ENCODE peak calls at places on chromosomes 12 and 14, in nine cellular contexts. One of them, this sample, is unnamed.

GRCh38 chr12:42483534-42483857 is 106.0 kb downstream of the PRICKLE1 start:
- DNase-seq in uterus: peak
- DNase-seq in stomach: no peak
- DNase-seq in heart left ventricle: peak
- DNase-seq in NB4: peak
- DNase-seq in A549: no peak
- DNase-seq in ovary: peak
- DNase-seq in esophagus squamous epithelium: no peak
- DNase-seq in IMR-90: peak
- DNase-seq in this sample: no peak

GRCh38 chr14:63203618-63204406 is 431 bp upstream of the RHOJ start:
- DNase-seq in uterus: peak
- DNase-seq in stomach: peak
- DNase-seq in heart left ventricle: peak
- DNase-seq in NB4: peak
- DNase-seq in A549: peak
- DNase-seq in ovary: peak
- DNase-seq in esophagus squamous epithelium: peak
- DNase-seq in IMR-90: peak
- DNase-seq in this sample: peak

GRCh38 chr12:58920102-58920955 is at the start of gene LRIG3:
- DNase-seq in uterus: peak
- DNase-seq in stomach: peak
- DNase-seq in heart left ventricle: peak
- DNase-seq in NB4: no peak
- DNase-seq in A549: peak
- DNase-seq in ovary: peak
- DNase-seq in esophagus squamous epithelium: no peak
- DNase-seq in IMR-90: peak
- DNase-seq in this sample: peak

GRCh38 chr14:50023671-50024490 is 92.5 kb downstream of the VCPKMT start:
- DNase-seq in uterus: peak
- DNase-seq in stomach: no peak
- DNase-seq in heart left ventricle: no peak
- DNase-seq in NB4: no peak
- DNase-seq in A549: peak
- DNase-seq in ovary: no peak
- DNase-seq in esophagus squamous epithelium: no peak
- DNase-seq in IMR-90: peak
- DNase-seq in this sample: no peak

GRCh38 chr12:77299910-77300772 is 234.8 kb upstream of the E2F7 start:
- DNase-seq in uterus: no peak
- DNase-seq in stomach: no peak
- DNase-seq in heart left ventricle: no peak
- DNase-seq in NB4: no peak
- DNase-seq in A549: peak
- DNase-seq in ovary: no peak
- DNase-seq in esophagus squamous epithelium: no peak
- DNase-seq in IMR-90: peak
- DNase-seq in this sample: no peak

GRCh38 chr14:105854600-105855245 is 328.3 kb downstream of the TMEM121 start:
- DNase-seq in uterus: peak
- DNase-seq in stomach: no peak
- DNase-seq in heart left ventricle: no peak
- DNase-seq in NB4: no peak
- DNase-seq in A549: no peak
- DNase-seq in ovary: no peak
- DNase-seq in esophagus squamous epithelium: no peak
- DNase-seq in IMR-90: no peak
- DNase-seq in this sample: no peak

GRCh38 chr12:6068226-6068625 is 56.2 kb downstream of the VWF start:
- DNase-seq in uterus: no peak
- DNase-seq in stomach: no peak
- DNase-seq in heart left ventricle: no peak
- DNase-seq in NB4: no peak
- DNase-seq in A549: no peak
- DNase-seq in ovary: no peak
- DNase-seq in esophagus squamous epithelium: no peak
- DNase-seq in IMR-90: no peak
- DNase-seq in this sample: no peak

GRCh38 chr12:131994589-131994988 is 44.8 kb downstream of the EP400 start:
- DNase-seq in uterus: no peak
- DNase-seq in stomach: no peak
- DNase-seq in heart left ventricle: no peak
- DNase-seq in NB4: no peak
- DNase-seq in A549: no peak
- DNase-seq in ovary: no peak
- DNase-seq in esophagus squamous epithelium: no peak
- DNase-seq in IMR-90: no peak
- DNase-seq in this sample: no peak

GRCh38 chr14:93977790-93978581 is 1.6 kb upstream of the ASB2 start:
- DNase-seq in uterus: no peak
- DNase-seq in stomach: no peak
- DNase-seq in heart left ventricle: no peak
- DNase-seq in NB4: peak
- DNase-seq in A549: no peak
- DNase-seq in ovary: no peak
- DNase-seq in esophagus squamous epithelium: no peak
- DNase-seq in IMR-90: no peak
- DNase-seq in this sample: no peak

GRCh38 chr12:59636945-59637656 is 41.3 kb downstream of the SLC16A7 start:
- DNase-seq in uterus: no peak
- DNase-seq in stomach: no peak
- DNase-seq in heart left ventricle: no peak
- DNase-seq in NB4: no peak
- DNase-seq in A549: no peak
- DNase-seq in ovary: no peak
- DNase-seq in esophagus squamous epithelium: no peak
- DNase-seq in IMR-90: no peak
- DNase-seq in this sample: no peak

GRCh38 chr14:72787841-72788240 is 106.1 kb downstream of the DPF3 start:
- DNase-seq in uterus: no peak
- DNase-seq in stomach: no peak
- DNase-seq in heart left ventricle: no peak
- DNase-seq in NB4: no peak
- DNase-seq in A549: no peak
- DNase-seq in ovary: no peak
- DNase-seq in esophagus squamous epithelium: no peak
- DNase-seq in IMR-90: no peak
- DNase-seq in this sample: no peak

GRCh38 chr14:79567306-79567705 is 644.0 kb downstream of the DIO2 start:
- DNase-seq in uterus: no peak
- DNase-seq in stomach: no peak
- DNase-seq in heart left ventricle: no peak
- DNase-seq in NB4: no peak
- DNase-seq in A549: no peak
- DNase-seq in ovary: no peak
- DNase-seq in esophagus squamous epithelium: no peak
- DNase-seq in IMR-90: no peak
- DNase-seq in this sample: no peak

GRCh38 chr12:104707179-104707578 is 250.4 kb downstream of the CHST11 start:
- DNase-seq in uterus: no peak
- DNase-seq in stomach: no peak
- DNase-seq in heart left ventricle: no peak
- DNase-seq in NB4: no peak
- DNase-seq in A549: no peak
- DNase-seq in ovary: no peak
- DNase-seq in esophagus squamous epithelium: no peak
- DNase-seq in IMR-90: peak
- DNase-seq in this sample: no peak

GRCh38 chr12:62426095-62426488 is 40.5 kb upstream of the MON2 start:
- DNase-seq in uterus: no peak
- DNase-seq in stomach: no peak
- DNase-seq in heart left ventricle: no peak
- DNase-seq in NB4: no peak
- DNase-seq in A549: no peak
- DNase-seq in ovary: no peak
- DNase-seq in esophagus squamous epithelium: no peak
- DNase-seq in IMR-90: peak
- DNase-seq in this sample: no peak

GRCh38 chr12:101299931-101300330 is 20.0 kb downstream of the UTP20 start:
- DNase-seq in uterus: no peak
- DNase-seq in stomach: no peak
- DNase-seq in heart left ventricle: no peak
- DNase-seq in NB4: no peak
- DNase-seq in A549: peak
- DNase-seq in ovary: no peak
- DNase-seq in esophagus squamous epithelium: no peak
- DNase-seq in IMR-90: peak
- DNase-seq in this sample: no peak

GRCh38 chr12:64178122-64178521 is 44.0 kb downstream of the KICS2 start:
- DNase-seq in uterus: no peak
- DNase-seq in stomach: no peak
- DNase-seq in heart left ventricle: no peak
- DNase-seq in NB4: no peak
- DNase-seq in A549: no peak
- DNase-seq in ovary: no peak
- DNase-seq in esophagus squamous epithelium: no peak
- DNase-seq in IMR-90: peak
- DNase-seq in this sample: no peak

DNA sequence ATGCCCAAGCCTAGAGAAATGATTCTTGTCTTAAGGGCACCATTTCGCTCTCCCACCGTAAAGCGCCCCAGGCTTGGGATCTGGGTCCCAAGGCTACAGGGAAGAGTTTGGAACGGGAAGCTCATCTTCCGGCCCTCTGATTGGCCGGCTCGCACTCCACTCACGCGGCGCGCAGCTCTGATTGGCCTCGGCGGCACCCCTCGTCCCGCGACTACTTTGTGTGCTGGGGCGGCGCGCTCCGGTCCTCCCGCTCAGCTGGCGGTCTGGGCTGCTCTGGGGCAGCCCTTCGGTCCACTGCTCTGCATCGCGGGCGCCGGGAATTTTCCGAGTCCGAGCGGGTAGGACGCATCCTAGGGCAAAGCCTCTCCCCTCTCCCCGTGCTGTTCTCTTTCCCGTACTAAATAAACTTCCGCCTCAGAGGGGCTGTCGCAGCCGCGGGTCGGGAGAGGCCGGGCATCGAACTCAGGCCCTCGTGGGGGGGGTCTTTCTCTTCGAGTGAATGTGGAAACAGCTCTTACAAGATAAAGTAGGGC is 808 bp upstream of the FUT8 start:
- DNase-seq in uterus: peak
- DNase-seq in stomach: peak
- DNase-seq in heart left ventricle: peak
- DNase-seq in NB4: peak
- DNase-seq in A549: peak
- DNase-seq in ovary: peak
- DNase-seq in esophagus squamous epithelium: peak
- DNase-seq in IMR-90: peak
- DNase-seq in this sample: peak
- TF ChIP-seq POLR2A in uterus: peak
- TF ChIP-seq POLR2A in stomach: peak
- TF ChIP-seq POLR2A in heart left ventricle: peak
- TF ChIP-seq POLR2A in NB4: peak
- TF ChIP-seq POLR2A in A549: peak
- TF ChIP-seq POLR2A in ovary: peak
- TF ChIP-seq POLR2A in esophagus squamous epithelium: peak
- TF ChIP-seq POLR2A in IMR-90: no peak
- TF ChIP-seq POLR2A in this sample: no peak

DNA sequence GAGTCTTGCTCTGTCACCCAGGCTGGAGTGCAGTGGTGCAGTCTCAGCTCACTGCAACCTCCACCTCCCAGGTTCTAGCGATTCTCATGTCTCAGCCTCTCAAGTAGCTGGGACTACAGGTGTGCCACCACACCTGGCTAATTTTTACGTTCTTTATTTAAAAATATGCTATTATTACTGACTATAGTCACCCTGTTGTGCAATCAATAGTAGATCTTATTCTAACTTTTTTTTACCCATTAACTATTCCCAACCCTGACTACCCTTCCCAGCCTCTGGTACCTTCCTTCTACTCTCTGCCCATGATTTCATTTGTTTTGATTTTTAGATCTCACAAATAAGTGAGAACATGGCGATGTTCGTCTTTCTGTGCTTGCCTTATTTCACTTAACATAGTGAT is 2.5 kb downstream of the OXA1L start:
- DNase-seq in uterus: no peak
- DNase-seq in stomach: no peak
- DNase-seq in heart left ventricle: no peak
- DNase-seq in NB4: no peak
- DNase-seq in A549: no peak
- DNase-seq in ovary: no peak
- DNase-seq in esophagus squamous epithelium: no peak
- DNase-seq in IMR-90: no peak
- DNase-seq in this sample: no peak
- H3K4me3 ChIP-seq in uterus: no peak
- H3K4me3 ChIP-seq in stomach: no peak
- H3K4me3 ChIP-seq in heart left ventricle: no peak
- H3K4me3 ChIP-seq in NB4: no peak
- H3K4me3 ChIP-seq in A549: no peak
- H3K4me3 ChIP-seq in ovary: no peak
- H3K4me3 ChIP-seq in esophagus squamous epithelium: no peak
- H3K4me3 ChIP-seq in IMR-90: no peak
- H3K4me3 ChIP-seq in this sample: no peak

GRCh38 chr12:102740157-102741032 is 176.6 kb downstream of the PAH start:
- DNase-seq in uterus: no peak
- DNase-seq in stomach: no peak
- DNase-seq in heart left ventricle: no peak
- DNase-seq in NB4: peak
- DNase-seq in A549: peak
- DNase-seq in ovary: no peak
- DNase-seq in esophagus squamous epithelium: no peak
- DNase-seq in IMR-90: peak
- DNase-seq in this sample: no peak
- TF ChIP-seq CTCF in uterus: peak
- TF ChIP-seq CTCF in stomach: no peak
- TF ChIP-seq CTCF in heart left ventricle: no peak
- TF ChIP-seq CTCF in NB4: peak
- TF ChIP-seq CTCF in A549: peak
- TF ChIP-seq CTCF in ovary: no peak
- TF ChIP-seq CTCF in esophagus squamous epithelium: no peak
- TF ChIP-seq CTCF in IMR-90: peak
- TF ChIP-seq CTCF in this sample: no peak

GRCh38 chr14:24089890-24090289 is 4.2 kb upstream of the PCK2 start:
- DNase-seq in uterus: no peak
- DNase-seq in stomach: no peak
- DNase-seq in heart left ventricle: no peak
- DNase-seq in NB4: no peak
- DNase-seq in A549: no peak
- DNase-seq in ovary: no peak
- DNase-seq in esophagus squamous epithelium: no peak
- DNase-seq in IMR-90: no peak
- DNase-seq in this sample: no peak

GRCh38 chr14:24092960-24093900 is 881 bp upstream of the PCK2 start:
- DNase-seq in uterus: no peak
- DNase-seq in stomach: no peak
- DNase-seq in heart left ventricle: no peak
- DNase-seq in NB4: no peak
- DNase-seq in A549: no peak
- DNase-seq in ovary: no peak
- DNase-seq in esophagus squamous epithelium: no peak
- DNase-seq in IMR-90: no peak
- DNase-seq in this sample: no peak

GRCh38 chr14:24094839-24095195 is 706 bp downstream of the PCK2 start:
- DNase-seq in uterus: no peak
- DNase-seq in stomach: no peak
- DNase-seq in heart left ventricle: no peak
- DNase-seq in NB4: no peak
- DNase-seq in A549: no peak
- DNase-seq in ovary: no peak
- DNase-seq in esophagus squamous epithelium: no peak
- DNase-seq in IMR-90: no peak
- DNase-seq in this sample: no peak

GRCh38 chr14:24093901-24094838 is at the start of gene PCK2:
- DNase-seq in uterus: peak
- DNase-seq in stomach: peak
- DNase-seq in heart left ventricle: peak
- DNase-seq in NB4: peak
- DNase-seq in A549: peak
- DNase-seq in ovary: peak
- DNase-seq in esophagus squamous epithelium: peak
- DNase-seq in IMR-90: peak
- DNase-seq in this sample: peak

GRCh38 chr14:24092110-24092959 is 1.8 kb upstream of the PCK2 start:
- DNase-seq in uterus: no peak
- DNase-seq in stomach: peak
- DNase-seq in heart left ventricle: no peak
- DNase-seq in NB4: no peak
- DNase-seq in A549: no peak
- DNase-seq in ovary: no peak
- DNase-seq in esophagus squamous epithelium: no peak
- DNase-seq in IMR-90: no peak
- DNase-seq in this sample: no peak
- TF ChIP-seq POLR2A in uterus: no peak
- TF ChIP-seq POLR2A in stomach: no peak
- TF ChIP-seq POLR2A in heart left ventricle: no peak
- TF ChIP-seq POLR2A in NB4: no peak
- TF ChIP-seq POLR2A in A549: no peak
- TF ChIP-seq POLR2A in ovary: no peak
- TF ChIP-seq POLR2A in esophagus squamous epithelium: no peak
- TF ChIP-seq POLR2A in IMR-90: no peak
- TF ChIP-seq POLR2A in this sample: no peak

This sample was measured in lower leg skin.